ENCODE peak calls at places on chromosomes 11 and 22, in eight cellular contexts. B is tibial nerve, E is K562, L is A549, U is sigmoid colon, J is stomach, Q is suprapubic skin, R is H1. S is an unnamed sample.

GRCh38 chr22:41828516-41828915 is 4.4 kb upstream of the SREBF2 start:
- DNase-seq in B (no peak), E (no peak), L (no peak), U (no peak), J (peak), Q (no peak), R (no peak), S (no peak)

GRCh38 chr22:32920032-32920628 is 118.6 kb downstream of the TIMP3 start:
- DNase-seq in B (peak), E (no peak), L (no peak), U (peak), J (no peak), Q (peak), R (no peak), S (peak)

GRCh38 chr11:70265341-70265740 is 5.1 kb upstream of the PPFIA1 start:
- DNase-seq in B (no peak), E (no peak), L (no peak), U (no peak), J (no peak), Q (no peak), R (no peak), S (no peak)

GRCh38 chr11:27139742-27140141 is 99.1 kb downstream of the BBOX1 start:
- DNase-seq in B (no peak), E (no peak), L (no peak), U (no peak), J (no peak), Q (no peak), R (no peak), S (no peak)

GRCh38 chr11:19511413-19512183 is 201.0 kb upstream of the NAV2 start:
- DNase-seq in B (peak), E (no peak), L (no peak), U (peak), J (peak), Q (no peak), R (no peak), S (peak)

GRCh38 chr11:67248653-67249052 is 17.6 kb upstream of the GRK2 start:
- DNase-seq in B (no peak), E (no peak), L (no peak), U (no peak), J (no peak), Q (no peak), R (no peak), S (no peak)

GRCh38 chr11:20483931-20484330 is 96.4 kb downstream of the PRMT3 start:
- DNase-seq in B (no peak), E (no peak), L (no peak), U (no peak), J (no peak), Q (no peak), R (no peak), S (no peak)

GRCh38 chr22:40517631-40518030 is 118.9 kb downstream of the MRTFA start:
- DNase-seq in B (no peak), E (no peak), L (no peak), U (no peak), J (no peak), Q (no peak), R (no peak), S (no peak)

GRCh38 chr22:42399315-42400271 is 32.6 kb downstream of the NFAM1 start:
- DNase-seq in B (no peak), E (peak), L (no peak), U (no peak), J (peak), Q (no peak), R (no peak), S (no peak)

GRCh38 chr22:37781434-37782059 is 26.2 kb upstream of the GCAT start:
- DNase-seq in B (no peak), E (no peak), L (peak), U (no peak), J (no peak), Q (no peak), R (no peak), S (peak)

GRCh38 chr11:116224154-116224888 is 548.5 kb downstream of the BUD13 start:
- DNase-seq in B (peak), E (peak), L (peak), U (no peak), J (peak), Q (no peak), R (peak), S (peak)

GRCh38 chr11:118202599-118203422 is 22.0 kb downstream of the JAML start:
- DNase-seq in B (no peak), E (no peak), L (no peak), U (no peak), J (peak), Q (no peak), R (no peak), S (no peak)

GRCh38 chr11:18775492-18776292 is 15.9 kb downstream of the PTPN5 start:
- DNase-seq in B (peak), E (peak), L (peak), U (no peak), J (peak), Q (no peak), R (peak), S (no peak)

GRCh38 chr11:14288189-14288935 is 70.6 kb downstream of the RRAS2 start:
- DNase-seq in B (no peak), E (no peak), L (peak), U (no peak), J (no peak), Q (no peak), R (no peak), S (no peak)

GRCh38 chr22:29617922-29618629 is 14.6 kb downstream of the NF2 start:
- DNase-seq in B (no peak), E (no peak), L (no peak), U (no peak), J (no peak), Q (no peak), R (no peak), S (no peak)

GRCh38 chr11:63800921-63801320 is 12.3 kb upstream of the SPINDOC start:
- DNase-seq in B (no peak), E (no peak), L (no peak), U (no peak), J (no peak), Q (no peak), R (no peak), S (no peak)

GRCh38 chr11:71447791-71448256 is 369 bp downstream of the DHCR7 start:
- DNase-seq in B (no peak), E (peak), L (no peak), U (no peak), J (peak), Q (peak), R (peak), S (no peak)

GRCh38 chr22:35092146-35092805 is 26.3 kb downstream of the ISX start:
- DNase-seq in B (no peak), E (no peak), L (no peak), U (peak), J (no peak), Q (peak), R (no peak), S (no peak)

GRCh38 chr22:24834845-24835570 is 29.0 kb downstream of the SGSM1 start:
- DNase-seq in B (no peak), E (no peak), L (peak), U (no peak), J (no peak), Q (no peak), R (peak), S (no peak)

GRCh38 chr11:69435161-69435990 is 46.1 kb upstream of the LINC01488 start:
- DNase-seq in B (no peak), E (no peak), L (no peak), U (peak), J (no peak), Q (no peak), R (no peak), S (no peak)

GRCh38 chr22:38075961-38076360 is 8.0 kb downstream of the SLC16A8 start:
- DNase-seq in B (no peak), E (no peak), L (no peak), U (no peak), J (no peak), Q (no peak), R (no peak), S (no peak)

GRCh38 chr11:35531246-35531645 is 5.8 kb upstream of the PAMR1 start:
- DNase-seq in B (no peak), E (no peak), L (no peak), U (no peak), J (no peak), Q (no peak), R (no peak), S (no peak)

GRCh38 chr11:75697906-75698563 is 19.6 kb upstream of the MOGAT2 start:
- DNase-seq in B (no peak), E (no peak), L (no peak), U (no peak), J (no peak), Q (no peak), R (no peak), S (no peak)

DNA sequence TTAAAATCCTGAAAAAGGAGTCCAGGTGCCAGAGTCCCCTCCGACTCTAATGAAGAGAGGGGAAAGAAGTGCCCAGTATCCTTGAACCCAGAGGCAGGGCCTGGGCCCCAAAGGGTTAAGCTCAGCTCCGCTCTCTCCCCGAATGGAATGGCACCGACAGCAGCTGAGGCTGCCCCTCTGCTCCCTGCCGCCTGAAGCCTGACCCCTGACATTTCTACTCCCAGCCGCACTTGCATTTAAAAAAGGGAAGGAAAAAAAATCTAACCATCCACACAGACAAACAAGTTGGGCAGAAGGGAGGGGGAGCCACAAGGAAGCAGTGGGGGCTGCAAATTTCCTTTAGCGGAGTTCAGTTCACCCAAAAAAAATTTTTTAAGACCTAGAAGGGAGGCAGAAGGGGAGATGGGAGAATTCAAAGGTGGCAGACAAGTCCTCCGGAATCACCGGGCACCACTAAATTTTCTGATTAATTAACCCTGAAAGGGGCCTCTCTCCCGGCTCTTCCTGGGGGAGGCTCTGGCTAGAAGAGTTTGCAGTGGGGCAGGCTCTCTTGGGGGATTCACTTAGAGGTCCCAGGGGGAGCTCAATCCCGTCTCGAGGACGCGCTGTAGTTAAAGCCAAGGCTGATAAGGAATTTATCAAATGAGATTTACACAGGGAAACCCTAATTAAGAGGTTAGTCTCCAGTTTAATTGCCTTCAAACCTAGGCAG is 25.7 kb downstream of the MN1 start:
- DNase-seq in B (no peak), E (no peak), L (no peak), U (no peak), J (no peak), Q (no peak), R (no peak), S (no peak)
- TF ChIP-seq EP300 in B (no peak), E (no peak), L (no peak), U (no peak), J (no peak), Q (no peak), R (no peak), S (no peak)

GRCh38 chr11:133197425-133197824 is 334.9 kb downstream of the OPCML start:
- DNase-seq in B (no peak), E (no peak), L (no peak), U (no peak), J (no peak), Q (no peak), R (no peak), S (no peak)
- TF ChIP-seq EP300 in B (no peak), E (no peak), L (no peak), U (no peak), J (no peak), Q (no peak), R (no peak), S (no peak)

DNA sequence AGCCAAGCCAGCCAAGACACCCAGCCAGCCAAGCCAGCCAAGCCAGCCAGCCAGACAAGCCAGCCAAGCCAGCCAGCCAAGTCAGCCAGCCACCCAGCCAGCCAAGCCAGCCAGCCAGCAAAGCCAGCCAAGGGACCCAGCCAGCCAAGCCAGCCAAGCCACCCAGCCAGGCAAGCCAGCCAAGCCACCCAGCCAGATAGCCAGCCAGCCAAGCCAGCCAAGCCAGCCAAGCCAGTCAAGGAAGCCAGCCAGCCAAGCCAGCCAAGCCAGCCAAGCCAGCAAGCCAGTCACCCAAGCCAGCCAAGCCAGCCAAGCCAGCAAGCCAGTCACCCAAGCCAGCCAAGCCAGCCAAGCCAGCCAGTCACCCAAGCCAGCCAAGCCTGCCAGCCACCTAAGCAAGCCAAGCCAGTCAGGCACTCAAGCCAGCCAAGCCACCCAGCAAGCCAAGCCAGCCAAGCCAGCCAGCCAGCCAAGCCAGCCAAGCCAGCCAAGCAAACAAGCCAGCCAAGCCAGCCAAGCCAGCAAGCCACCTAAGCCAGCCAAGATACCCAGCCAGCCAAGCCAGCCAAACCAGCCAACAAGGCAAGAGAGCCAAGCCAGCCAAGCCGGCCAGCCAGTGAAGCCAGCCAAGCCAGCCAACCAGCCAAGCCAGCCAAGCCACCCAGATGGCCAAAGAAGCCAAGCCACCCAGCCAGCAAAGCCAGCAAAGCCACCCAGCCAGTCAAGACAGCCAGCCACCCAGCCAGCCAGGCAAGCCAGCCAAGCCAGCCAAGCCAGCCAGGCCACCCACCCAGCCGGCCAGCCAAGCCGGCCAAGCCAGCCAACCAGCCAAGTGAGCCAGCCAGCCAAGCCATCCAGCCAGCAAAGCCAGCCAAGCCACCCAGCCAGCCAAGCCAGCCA is 33.3 kb downstream of the CCT8L2 start:
- DNase-seq in B (no peak), E (no peak), L (no peak), U (no peak), J (no peak), Q (no peak), R (no peak), S (no peak)
- TF ChIP-seq EP300 in B (no peak), E (no peak), L (no peak), U (no peak), J (no peak), Q (no peak), R (no peak), S (no peak)

GRCh38 chr22:25953276-25953675 is 211.3 kb downstream of the MYO18B start:
- DNase-seq in B (no peak), E (no peak), L (no peak), U (no peak), J (no peak), Q (no peak), R (no peak), S (no peak)
- TF ChIP-seq EP300 in B (no peak), E (no peak), L (no peak), U (no peak), J (no peak), Q (no peak), R (no peak), S (no peak)

DNA sequence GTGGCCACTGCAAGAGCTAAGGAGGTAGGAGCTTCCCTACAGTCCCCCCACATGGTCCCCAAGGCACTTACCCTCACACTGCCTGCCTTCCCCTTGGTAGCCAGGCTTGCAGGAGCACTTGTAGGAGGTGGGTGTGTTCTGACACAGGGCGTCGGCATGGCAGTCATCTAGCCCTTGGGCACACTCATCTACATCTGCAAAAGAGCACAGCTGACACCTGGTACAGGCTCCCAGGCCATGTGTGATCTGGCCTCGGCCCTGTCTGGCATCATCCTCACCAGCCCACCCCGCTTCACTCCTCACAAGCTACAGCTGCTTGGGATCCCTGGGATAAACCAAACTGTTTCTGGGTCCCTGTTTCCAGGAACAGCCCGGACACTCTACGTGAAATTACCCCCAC is 1.8 kb downstream of the SCUBE2 start:
- DNase-seq in B (no peak), E (no peak), L (no peak), U (no peak), J (no peak), Q (no peak), R (no peak), S (no peak)
- TF ChIP-seq EP300 in B (no peak), E (no peak), L (no peak), U (no peak), J (no peak), Q (no peak), R (no peak), S (no peak)

DNA sequence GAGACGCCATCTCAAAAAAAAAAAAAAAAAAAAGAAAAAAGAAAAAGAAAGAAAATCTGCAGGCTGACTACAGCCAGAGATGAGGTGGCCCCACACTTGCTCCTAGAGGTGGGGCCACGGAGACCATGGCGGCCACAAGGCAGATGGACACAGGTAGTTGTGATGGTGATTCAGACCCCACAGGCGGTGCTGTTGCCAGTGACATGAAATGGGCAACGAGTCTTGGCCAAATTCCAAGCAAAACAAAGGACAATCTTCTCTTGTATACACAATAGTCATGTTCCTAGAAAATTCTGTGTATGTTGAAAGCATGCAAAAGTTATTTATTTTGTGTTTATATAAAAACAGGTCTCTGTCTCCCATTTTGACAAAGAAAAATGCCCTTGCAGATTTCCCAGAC is 22.6 kb upstream of the DAGLA start:
- DNase-seq in B (no peak), E (no peak), L (no peak), U (no peak), J (no peak), Q (no peak), R (no peak), S (no peak)
- TF ChIP-seq EP300 in B (no peak), E (no peak), L (no peak), U (no peak), J (no peak), Q (no peak), R (no peak), S (no peak)

DNA sequence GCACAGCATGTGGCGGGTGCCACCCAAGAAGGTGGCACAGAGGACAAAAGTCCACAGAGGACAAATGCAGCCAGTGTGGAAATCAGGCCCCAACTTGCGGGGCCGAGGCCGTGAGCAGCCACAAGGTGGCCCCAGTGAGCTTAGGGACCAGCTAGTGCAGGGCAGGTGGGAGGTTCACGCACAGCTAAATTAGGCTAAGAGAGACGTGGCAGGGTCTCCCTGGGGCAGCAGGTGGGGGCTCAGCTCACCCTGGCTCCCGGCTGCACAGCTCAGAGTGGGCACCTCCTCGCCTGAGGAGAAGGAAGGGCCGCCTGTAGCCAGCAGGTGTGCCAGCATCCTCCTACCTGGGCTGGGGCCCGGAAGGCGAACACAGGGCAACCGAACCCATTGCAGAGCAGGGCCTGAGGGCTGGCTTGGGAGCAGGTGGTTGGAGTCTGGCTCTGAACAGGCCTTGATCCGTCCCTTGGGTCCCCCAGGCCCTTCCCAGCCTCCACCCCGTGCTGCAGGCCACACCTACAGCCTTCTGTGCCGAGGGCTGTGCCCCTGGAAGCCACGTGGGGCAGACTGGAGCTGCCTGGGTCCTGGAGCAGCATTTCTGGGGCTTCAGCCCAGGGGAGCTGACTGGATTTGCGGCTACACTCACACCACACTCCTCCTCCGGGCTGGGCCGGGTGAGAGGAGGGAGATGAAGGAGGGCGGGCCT is 26.1 kb upstream of the CELSR1 start:
- DNase-seq in B (peak), E (peak), L (peak), U (peak), J (peak), Q (no peak), R (peak), S (peak)
- TF ChIP-seq EP300 in B (no peak), E (no peak), L (no peak), U (no peak), J (no peak), Q (no peak), R (no peak), S (no peak)